ENCODE peak calls at places on chromosomes 13 and 19, in five cellular contexts. T is D341Med; D is activated naive CD4-positive, alpha-beta T cell treated with anti-CD3 and anti-CD28 coated beads for 36 hours; Y is tibial artery; U is progenitor cell of endocrine pancreas. Z is an unnamed sample.

GRCh38 chr19:36259211-36259610 is 44.3 kb downstream of the ZNF146 start:
- DNase-seq in T (no peak), D (no peak), Y (no peak), U (no peak), Z (no peak)

GRCh38 chr13:62687727-62688126 is 1272.1 kb upstream of the PCDH20 start:
- DNase-seq in T (no peak), D (peak), Y (no peak), U (no peak), Z (no peak)

GRCh38 chr13:77113496-77113895 is 86.5 kb upstream of the FBXL3 start:
- DNase-seq in T (no peak), D (no peak), Y (no peak), U (no peak), Z (no peak)

GRCh38 chr13:104286566-104287290 is 1220.5 kb upstream of the SLC10A2 start:
- DNase-seq in T (no peak), D (no peak), Y (no peak), U (no peak), Z (no peak)

GRCh38 chr19:12330340-12330739 is 3.1 kb downstream of the ZNF563 start:
- DNase-seq in T (no peak), D (no peak), Y (no peak), U (no peak), Z (no peak)

GRCh38 chr19:14150770-14151661 is 14.6 kb upstream of the ASF1B start:
- DNase-seq in T (no peak), D (no peak), Y (no peak), U (no peak), Z (no peak)

GRCh38 chr19:38394488-38394887 is 6.0 kb downstream of the SPRED3 start:
- DNase-seq in T (no peak), D (peak), Y (no peak), U (no peak), Z (no peak)

GRCh38 chr19:51063664-51064063 is 1.2 kb downstream of the KLK13 start:
- DNase-seq in T (no peak), D (no peak), Y (no peak), U (no peak), Z (no peak)